ENCODE peak calls at places on chromosomes 5 and 9, in four cellular contexts. J is CD8-positive, alpha-beta memory T cell; S is CD4-positive, alpha-beta memory T cell; M is ovary. O is an unnamed sample. For H3K27me3, the result is how much of the 10 kb centered on the place peaks cover.

GRCh38 chr9:86321373-86321772 is 32.8 kb downstream of the TUT7 start:
- DNase-seq in J (no peak), S (no peak), M (no peak), O (no peak)

GRCh38 chr5:133801955-133802751 is 166.3 kb downstream of the C5orf15 start:
- DNase-seq in J (no peak), S (no peak), M (no peak), O (no peak)

GRCh38 chr5:54520438-54520846 is 2.9 kb downstream of the SNX18 start:
- DNase-seq in J (no peak), S (no peak), M (peak), O (no peak)

GRCh38 chr9:78280982-78281668 is 15.8 kb upstream of the PSAT1 start:
- DNase-seq in J (no peak), S (no peak), M (peak), O (no peak)

GRCh38 chr5:140327589-140327988 is 18.8 kb downstream of the HBEGF start:
- DNase-seq in J (no peak), S (no peak), M (no peak), O (no peak)

GRCh38 chr5:43648499-43649124 is 45.6 kb downstream of the NNT start:
- DNase-seq in J (no peak), S (no peak), M (no peak), O (no peak)

GRCh38 chr5:1317921-1318565 is 23.2 kb upstream of the TERT start:
- DNase-seq in J (no peak), S (peak), M (no peak), O (no peak)

GRCh38 chr9:111897831-111898144 is 1.2 kb downstream of the UGCG start:
- DNase-seq in J (peak), S (no peak), M (no peak), O (no peak)

GRCh38 chr9:114448706-114449105 is 56.6 kb downstream of the WHRN start:
- DNase-seq in J (no peak), S (no peak), M (no peak), O (no peak)

GRCh38 chr5:136006767-136007251 is 22.0 kb upstream of the TGFBI start:
- DNase-seq in J (no peak), S (no peak), M (no peak), O (peak)

GRCh38 chr9:107907261-107907660 is 417.7 kb upstream of the KLF4 start:
- DNase-seq in J (no peak), S (no peak), M (no peak), O (no peak)

GRCh38 chr5:124922255-124922975 is 176.0 kb upstream of the ZNF608 start:
- DNase-seq in J (no peak), S (no peak), M (no peak), O (no peak)
- H3K4me3 ChIP-seq in J (no peak), S (no peak), M (no peak), O (no peak)

GRCh38 chr9:34594177-34594576 is 4.7 kb upstream of the CNTFR start:
- DNase-seq in J (no peak), S (no peak), M (peak), O (no peak)

GRCh38 chr9:34591091-34591910 is 1.8 kb upstream of the CNTFR start:
- DNase-seq in J (peak), S (peak), M (peak), O (peak)

GRCh38 chr9:34591911-34592866 is 2.7 kb upstream of the CNTFR start:
- DNase-seq in J (no peak), S (no peak), M (no peak), O (peak)

GRCh38 chr9:34590376-34591090 is 1.0 kb upstream of the CNTFR start:
- DNase-seq in J (no peak), S (no peak), M (no peak), O (peak)

GRCh38 chr9:34592895-34593601 is 3.5 kb upstream of the CNTFR start:
- DNase-seq in J (no peak), S (no peak), M (peak), O (peak)
- H3K27me3 ChIP-seq in J (under half), S (under half), M (under half), O (half or more)

GRCh38 chr5:173202266-173202875 is 32.6 kb downstream of the NKX2-5 start:
- DNase-seq in J (no peak), S (no peak), M (no peak), O (peak)
- H3K4me3 ChIP-seq in J (no peak), S (no peak), M (no peak), O (peak)

GRCh38 chr5:138663561-138663960 is 88.4 kb upstream of the HSPA9 start:
- DNase-seq in J (no peak), S (no peak), M (no peak), O (no peak)
- H3K27me3 ChIP-seq in J (half or more), S (half or more), M (under half), O (under half)

GRCh38 chr9:128946945-128947422 is 419 bp downstream of the DOLK start:
- DNase-seq in J (no peak), S (peak), M (peak), O (no peak)
- H3K4me3 ChIP-seq in J (peak), S (peak), M (peak), O (peak)

GRCh38 chr9:21976334-21976875 is 17.8 kb downstream of the CDKN2A start:
- DNase-seq in J (no peak), S (no peak), M (no peak), O (no peak)
- H3K27me3 ChIP-seq in J (half or more), S (half or more), M (under half), O (half or more)